ENCODE peak calls at places on chromosome 18, in four cellular contexts. N is A549, H is SK-N-SH, A is HepG2. B is an unnamed sample.

GRCh38 chr18:75219684-75220083 is 9.1 kb downstream of the TSHZ1 start:
- DNase-seq in N (no peak), A (peak), H (no peak), B (no peak)

GRCh38 chr18:3319399-3319798 is 57.5 kb downstream of the MYL12B start:
- DNase-seq in A (no peak), H (no peak), N (no peak), B (no peak)

GRCh38 chr18:79418236-79418635 is 22.5 kb downstream of the NFATC1 start:
- DNase-seq in H (no peak), N (no peak), A (no peak), B (no peak)

GRCh38 chr18:3172081-3172480 is 47.7 kb downstream of the MYOM1 start:
- DNase-seq in H (no peak), N (no peak), A (no peak), B (no peak)

GRCh38 chr18:55407774-55408535 is 180.0 kb downstream of the TCF4 start:
- DNase-seq in A (no peak), N (no peak), H (no peak), B (no peak)

GRCh38 chr18:61435064-61435652 is 101.9 kb downstream of the CDH20 start:
- DNase-seq in N (peak), A (peak), H (peak), B (no peak)

GRCh38 chr18:28171837-28172236 is 5.1 kb downstream of the CDH2 start:
- DNase-seq in A (no peak), H (no peak), N (no peak), B (no peak)

GRCh38 chr18:43271593-43272432 is 5.5 kb downstream of the SYT4 start:
- DNase-seq in A (peak), N (peak), H (peak), B (no peak)

GRCh38 chr18:48422947-48423378 is 13.8 kb upstream of the ZBTB7C start:
- DNase-seq in N (no peak), H (no peak), A (no peak), B (no peak)

GRCh38 chr18:51135795-51136194 is 61.7 kb downstream of the MEX3C start:
- DNase-seq in A (peak), N (peak), H (no peak), B (no peak)

GRCh38 chr18:9996104-9996503 is 82.3 kb downstream of the VAPA start:
- DNase-seq in A (no peak), N (no peak), H (no peak), B (no peak)

GRCh38 chr18:62347091-62347506 is 22.0 kb downstream of the TNFRSF11A start:
- DNase-seq in H (no peak), A (no peak), N (no peak), B (no peak)

GRCh38 chr18:8367217-8367988 is 241.8 kb upstream of the RAB12 start:
- DNase-seq in A (no peak), N (peak), H (peak), B (no peak)

GRCh38 chr18:63182861-63183260 is 136.7 kb downstream of the BCL2 start:
- DNase-seq in N (no peak), H (no peak), A (no peak), B (no peak)

GRCh38 chr18:25099838-25100393 is 252.1 kb downstream of the ZNF521 start:
- DNase-seq in A (no peak), H (no peak), N (no peak), B (no peak)

GRCh38 chr18:57498857-57499256 is 63.7 kb downstream of the ONECUT2 start:
- DNase-seq in N (no peak), H (no peak), A (no peak), B (no peak)
- TF ChIP-seq REST in N (no peak), H (no peak), A (no peak), B (no peak)

DNA sequence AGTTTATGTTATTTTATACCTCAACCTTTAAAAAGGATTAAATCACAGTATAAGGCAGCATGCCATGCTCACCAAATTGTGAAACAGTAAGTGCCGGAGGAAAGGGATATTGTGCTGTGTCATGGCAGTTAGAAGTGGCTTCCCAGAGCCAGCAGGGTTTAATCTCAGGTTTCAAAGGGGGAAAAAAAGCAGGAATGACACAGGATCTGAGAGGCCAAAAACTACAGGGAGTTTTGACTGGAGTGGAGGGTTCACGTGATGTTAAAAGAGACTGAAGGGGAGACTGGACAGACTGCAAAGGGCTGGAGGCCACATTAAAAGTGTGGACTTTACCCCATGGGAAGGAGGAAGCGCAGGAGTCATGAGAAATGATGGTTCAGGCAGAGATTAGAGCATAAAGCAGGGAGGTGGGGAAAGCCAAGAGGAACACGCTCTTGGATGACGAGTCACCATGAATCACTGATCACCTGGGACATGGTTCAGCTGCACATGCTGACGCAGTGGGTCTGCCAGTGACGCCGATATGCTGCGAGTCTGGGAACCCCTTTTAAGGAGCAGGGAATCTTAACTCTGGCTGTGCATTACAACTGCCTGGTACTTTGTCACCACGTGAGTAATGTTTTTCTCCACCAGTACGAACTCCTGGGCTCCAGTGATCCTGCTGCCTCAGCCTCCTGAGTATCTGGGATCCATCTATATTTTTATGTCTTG is 6.1 kb downstream of the CHMP1B start:
- DNase-seq in N (peak), A (peak), H (no peak), B (no peak)
- TF ChIP-seq PBX3 in N (peak), A (no peak), H (peak), B (no peak)

GRCh38 chr18:13301691-13302469 is 83.3 kb downstream of the LDLRAD4 start:
- DNase-seq in N (no peak), A (no peak), H (no peak), B (no peak)

GRCh38 chr18:13303761-13304364 is 85.3 kb downstream of the LDLRAD4 start:
- DNase-seq in H (no peak), N (no peak), A (no peak), B (no peak)

GRCh38 chr18:13300796-13301195 is 82.2 kb downstream of the LDLRAD4 start:
- DNase-seq in A (no peak), N (no peak), H (no peak), B (no peak)

GRCh38 chr18:13305326-13305725 is 86.8 kb downstream of the LDLRAD4 start:
- DNase-seq in A (no peak), H (no peak), N (no peak), B (no peak)

GRCh38 chr18:13302611-13303267 is 84.2 kb downstream of the LDLRAD4 start:
- DNase-seq in N (no peak), H (no peak), A (no peak), B (no peak)
- TF ChIP-seq REST in N (no peak), H (no peak), A (no peak), B (no peak)

DNA sequence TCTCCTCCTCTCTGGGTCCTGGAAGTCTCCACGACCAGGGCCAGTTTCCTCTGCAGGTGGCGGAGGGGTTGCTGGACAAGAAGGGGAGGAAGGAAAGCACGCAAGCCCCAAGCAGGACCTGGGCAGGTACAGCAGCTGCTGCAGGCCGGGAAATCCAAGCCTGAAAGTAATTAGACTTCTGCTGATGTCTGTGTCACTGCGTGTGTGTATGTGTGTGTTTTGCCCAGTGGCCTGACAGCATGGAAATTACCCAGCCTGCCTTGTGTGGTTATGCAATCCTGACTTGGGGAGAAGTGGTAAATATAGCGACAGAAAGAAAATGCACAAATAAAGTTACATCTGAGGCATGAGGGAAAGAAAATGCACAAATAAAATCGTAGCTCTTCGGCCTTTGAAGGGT is 121.8 kb upstream of the ZBTB14 start:
- DNase-seq in N (no peak), A (no peak), H (no peak), B (no peak)
- TF ChIP-seq PBX3 in N (no peak), A (no peak), H (no peak), B (no peak)

GRCh38 chr18:36195427-36196122 is 8.3 kb downstream of the MOCOS start:
- DNase-seq in H (no peak), A (no peak), N (no peak), B (no peak)

GRCh38 chr18:36200354-36200771 is 13.1 kb downstream of the MOCOS start:
- DNase-seq in A (no peak), H (no peak), N (no peak), B (no peak)

GRCh38 chr18:36199691-36200295 is 12.5 kb downstream of the MOCOS start:
- DNase-seq in N (no peak), H (no peak), A (no peak), B (no peak)

GRCh38 chr18:36194719-36195315 is 7.5 kb downstream of the MOCOS start:
- DNase-seq in N (no peak), A (no peak), H (no peak), B (no peak)

DNA sequence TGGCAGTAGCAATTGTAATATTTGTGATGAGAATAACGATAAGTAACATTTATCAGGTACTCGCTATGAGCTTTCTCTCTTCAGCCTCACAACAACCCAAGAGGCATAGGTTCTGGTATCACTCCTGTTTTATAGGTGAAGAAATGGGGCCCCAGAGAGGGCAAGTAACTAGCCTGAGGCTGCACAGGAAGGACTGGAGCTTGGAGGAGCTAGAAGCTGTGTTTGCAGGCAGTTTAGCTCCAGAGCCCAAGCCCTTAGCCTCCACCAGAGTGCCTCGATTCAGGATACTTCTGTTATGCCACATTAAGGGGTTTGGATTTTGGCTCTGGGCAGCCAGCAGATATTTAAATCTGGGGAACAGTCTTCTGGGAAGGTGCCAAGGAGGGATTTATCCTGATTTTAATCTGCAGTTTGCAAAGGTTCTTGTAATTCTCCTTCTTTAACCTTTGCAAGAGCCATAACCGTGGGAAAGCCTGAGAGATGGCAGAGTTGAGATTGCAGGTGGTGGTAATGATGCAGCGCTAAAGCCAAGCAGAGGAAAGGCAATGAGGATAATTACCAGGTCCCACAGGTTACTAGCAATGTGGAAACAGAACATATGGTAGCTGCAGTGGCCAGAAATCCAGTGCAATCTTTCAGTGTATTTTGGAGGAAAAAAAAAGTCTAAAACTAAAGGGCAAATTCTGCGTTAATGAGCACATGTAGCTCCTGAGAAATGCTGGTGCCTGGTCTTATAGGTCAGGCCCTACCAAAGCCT is 9.1 kb downstream of the MOCOS start:
- DNase-seq in A (no peak), N (no peak), H (no peak), B (no peak)
- TF ChIP-seq REST in A (no peak), N (no peak), H (no peak), B (no peak)